ENCODE peak calls at places on chromosome 22, in five cellular contexts. Y, L, I, Z and B are unnamed samples.

GRCh38 chr22:30873661-30874060 is 94.9 kb downstream of the MORC2 start:
- DNase-seq in Y (no peak), I (no peak), L (no peak), Z (no peak), B (no peak)

GRCh38 chr22:36753916-36754315 is 22.0 kb downstream of the IFT27 start:
- DNase-seq in Y (peak; percentile 55), Z (no peak), I (no peak), L (no peak), B (no peak)

GRCh38 chr22:45962756-45963155 is 14.2 kb downstream of the WNT7B start:
- DNase-seq in L (no peak), Y (no peak), Z (no peak), I (no peak), B (no peak)

GRCh38 chr22:43338766-43339345 is 4.3 kb downstream of the SCUBE1 start:
- DNase-seq in I (no peak), Y (no peak), Z (no peak), L (no peak), B (no peak)

GRCh38 chr22:37953062-37953436 is 352 bp downstream of the C22orf23 start:
- DNase-seq in L (no peak), Z (no peak), I (no peak), Y (no peak), B (no peak)

GRCh38 chr22:42114721-42115120 is 15.9 kb downstream of the CYP2D6 start:
- DNase-seq in I (no peak), Z (no peak), Y (no peak), L (no peak), B (no peak)

GRCh38 chr22:42001127-42001526 is 2.5 kb downstream of the WBP2NL start:
- DNase-seq in I (no peak), L (no peak), Z (no peak), Y (no peak), B (no peak)

GRCh38 chr22:36201630-36202312 is at the start of gene APOL4:
- DNase-seq in Y (peak; percentile 81), I (peak; percentile 82), Z (peak; percentile 70), L (no peak), B (no peak)

GRCh38 chr22:21568207-21569075 is 927 bp downstream of the UBE2L3 start:
- DNase-seq in Y (peak; percentile 70), L (peak; percentile 64), I (no peak), Z (no peak), B (peak; percentile 51)

GRCh38 chr22:21764038-21764804 is 28.6 kb upstream of the YPEL1 start:
- DNase-seq in Z (no peak), Y (peak; percentile 9), L (no peak), I (no peak), B (no peak)

GRCh38 chr22:30044369-30044768 is 35.9 kb upstream of the HORMAD2 start:
- DNase-seq in Z (peak; percentile 43), I (no peak), Y (no peak), L (no peak), B (no peak)

DNA sequence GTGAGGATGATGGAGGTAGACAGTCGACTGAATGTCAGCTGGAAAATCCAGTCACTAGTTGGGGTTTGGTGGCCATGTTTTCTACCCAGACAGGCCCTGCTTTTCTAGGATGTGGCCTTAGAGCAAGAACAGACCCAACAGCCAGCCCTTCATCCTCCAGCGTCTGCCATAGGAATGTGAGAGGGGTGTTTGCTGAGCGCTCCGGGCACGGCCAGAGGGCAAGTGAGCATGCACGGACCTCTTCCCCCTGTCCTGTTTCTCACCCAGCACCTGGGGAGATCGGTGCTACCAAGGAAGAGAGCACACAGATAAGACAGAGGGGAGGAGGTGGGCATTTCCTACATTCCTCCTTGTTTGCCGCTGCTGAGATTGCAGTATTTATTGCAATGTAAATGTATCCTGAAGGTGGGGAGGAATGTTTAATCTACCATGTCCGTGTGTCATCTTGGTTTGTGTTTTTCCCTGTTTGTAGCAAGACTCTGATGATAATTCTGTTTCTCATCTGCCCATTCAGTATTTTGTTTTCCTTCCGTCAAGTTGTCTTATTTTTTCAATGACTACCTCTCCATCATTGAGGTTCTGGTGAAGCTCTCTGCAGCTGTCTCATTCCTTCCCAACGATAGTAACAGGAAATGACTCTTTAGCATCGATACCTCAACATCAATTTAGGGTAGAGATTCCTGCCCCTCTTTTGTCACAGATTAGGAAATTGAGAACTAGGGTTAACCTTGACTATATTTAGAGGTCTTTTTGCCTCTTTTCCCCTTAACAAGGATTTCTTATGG is 4.9 kb upstream of the ATF4 start:
- DNase-seq in L (no peak), I (peak; percentile 24), Y (no peak), Z (no peak), B (no peak)
- TF ChIP-seq CTCF in L (no peak), I (no peak), Y (no peak), Z (no peak), B (no peak)

GRCh38 chr22:20233351-20234313 is 34.5 kb downstream of the RTN4R start:
- DNase-seq in Z (no peak), I (no peak), Y (no peak), L (no peak), B (no peak)
- TF ChIP-seq CTCF in Z (no peak), I (no peak), Y (no peak), L (no peak), B (no peak)

GRCh38 chr22:49999063-49999900 is 13.3 kb downstream of the IL17REL start:
- DNase-seq in Y (peak; percentile 63), I (peak; percentile 46), Z (no peak), L (peak; percentile 75), B (no peak)

GRCh38 chr22:49999901-50000586 is 12.5 kb downstream of the IL17REL start:
- DNase-seq in I (peak; percentile 49), Z (no peak), L (no peak), Y (peak; percentile 62), B (no peak)

GRCh38 chr22:50000587-50001387 is 11.8 kb downstream of the IL17REL start:
- DNase-seq in Y (peak; percentile 62), I (peak; percentile 39), L (no peak), Z (no peak), B (no peak)

GRCh38 chr22:50002791-50003190 is 9.8 kb downstream of the IL17REL start:
- DNase-seq in I (no peak), L (no peak), Y (peak; percentile 37), Z (no peak), B (no peak)

GRCh38 chr22:50001388-50002231 is 11.0 kb downstream of the IL17REL start:
- DNase-seq in I (peak; percentile 37), L (no peak), Z (no peak), Y (peak; percentile 54), B (no peak)
- TF ChIP-seq CTCF in I (no peak), L (no peak), Z (no peak), Y (no peak), B (no peak)

GRCh38 chr22:50724616-50725015 is 13.4 kb upstream of the ACR start:
- DNase-seq in Z (no peak), Y (no peak), L (no peak), I (no peak), B (no peak)

GRCh38 chr22:50728523-50728931 is 9.5 kb upstream of the ACR start:
- DNase-seq in I (peak; percentile 34), L (no peak), Z (no peak), Y (peak; percentile 51), B (peak; percentile 31)

GRCh38 chr22:50727678-50728522 is 10.1 kb upstream of the ACR start:
- DNase-seq in Y (peak; percentile 59), I (peak; percentile 37), Z (no peak), L (no peak), B (peak; percentile 33)

GRCh38 chr22:50725597-50725996 is 12.4 kb upstream of the ACR start:
- DNase-seq in Y (no peak), I (no peak), Z (no peak), L (no peak), B (no peak)

DNA sequence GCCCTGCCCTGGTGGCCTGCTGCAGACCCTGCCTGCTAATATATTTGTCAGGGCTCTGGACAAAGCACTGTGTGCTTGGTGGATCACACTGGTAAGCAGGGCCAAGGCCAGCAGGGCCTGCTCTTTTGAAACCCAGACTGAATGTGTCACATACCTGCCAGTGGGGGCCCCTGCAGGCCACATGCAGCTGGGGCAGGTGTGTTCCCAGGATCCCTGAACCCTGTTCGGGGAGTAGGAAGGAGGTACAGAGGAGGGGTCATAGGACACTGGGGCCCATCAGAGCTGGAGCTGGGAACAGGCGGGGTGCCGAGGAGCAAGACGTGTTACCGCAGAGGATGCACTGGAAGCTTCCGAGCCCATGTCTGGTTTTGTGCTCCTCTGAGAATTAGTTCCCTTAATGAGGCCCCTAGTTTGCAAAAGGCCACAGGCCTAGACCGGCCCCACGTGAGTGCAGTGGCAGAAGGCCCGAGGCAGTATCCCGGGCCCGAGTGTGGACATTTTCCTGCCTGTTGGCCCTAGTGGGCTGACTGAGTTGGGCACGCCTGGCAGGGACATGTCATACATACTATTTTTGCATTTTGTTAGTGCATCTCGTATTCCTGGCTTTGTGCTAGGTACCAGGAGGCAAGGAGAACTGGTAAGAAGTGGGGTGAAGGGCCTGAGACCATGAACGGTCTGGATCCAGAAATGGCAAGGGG is 11.2 kb upstream of the ACR start:
- DNase-seq in Z (no peak), I (peak; percentile 41), L (no peak), Y (peak; percentile 54), B (no peak)
- TF ChIP-seq CTCF in Z (no peak), I (no peak), L (no peak), Y (no peak), B (no peak)

GRCh38 chr22:47249370-47249928 is 487.0 kb downstream of the TBC1D22A start:
- DNase-seq in I (no peak), Y (no peak), Z (no peak), L (no peak), B (no peak)

GRCh38 chr22:47247609-47248240 is 485.3 kb downstream of the TBC1D22A start:
- DNase-seq in Z (no peak), L (no peak), Y (no peak), I (no peak), B (no peak)

GRCh38 chr22:47248925-47249324 is 486.5 kb downstream of the TBC1D22A start:
- DNase-seq in Y (no peak), L (no peak), I (no peak), Z (no peak), B (no peak)

GRCh38 chr22:47251911-47252310 is 489.5 kb downstream of the TBC1D22A start:
- DNase-seq in L (no peak), Y (no peak), I (no peak), Z (no peak), B (no peak)

DNA sequence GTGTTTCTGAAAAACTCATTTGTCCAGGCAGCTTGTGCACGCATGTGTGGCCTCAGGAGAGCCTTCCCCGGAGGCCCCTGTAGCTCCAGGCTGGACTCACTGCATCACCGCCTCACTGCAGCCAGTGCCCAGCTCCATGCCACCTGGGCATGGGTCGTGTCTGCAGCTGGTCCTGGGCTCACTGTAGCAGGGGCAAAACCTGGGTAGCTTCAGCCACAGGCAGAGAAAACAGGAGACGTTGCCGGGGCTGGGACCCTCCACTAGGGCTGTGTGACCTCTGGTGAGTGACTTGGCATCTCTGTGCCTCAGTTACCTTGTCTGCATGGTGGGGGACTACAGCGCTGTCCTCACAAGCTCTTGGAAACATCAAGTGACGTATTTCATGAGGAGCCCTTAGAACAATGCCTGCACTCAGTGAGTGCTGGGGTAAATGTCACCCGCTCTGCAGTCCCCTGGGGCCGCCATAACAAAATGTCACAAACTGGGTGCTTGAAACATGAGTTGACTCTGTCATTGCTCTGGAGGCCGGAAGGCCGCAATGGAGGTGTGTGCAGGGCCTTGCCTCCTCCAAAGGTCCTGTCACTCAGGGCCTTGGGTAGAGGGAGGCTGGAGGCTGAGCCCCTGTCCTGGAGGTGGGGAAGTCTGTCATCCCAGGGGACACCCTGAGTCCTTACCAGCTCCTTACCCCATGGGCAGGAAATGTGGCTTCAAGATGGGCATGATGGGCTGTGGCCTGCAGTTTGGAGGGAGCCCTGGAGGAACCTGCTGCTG is 488.7 kb downstream of the TBC1D22A start:
- DNase-seq in Y (no peak), I (no peak), Z (no peak), L (no peak), B (no peak)
- TF ChIP-seq CTCF in Y (no peak), I (no peak), Z (no peak), L (no peak), B (no peak)

GRCh38 chr22:50531546-50532352 is 1.9 kb upstream of the TYMP start:
- DNase-seq in L (peak; percentile 64), I (peak; percentile 91), Y (peak; percentile 94), Z (peak; percentile 84), B (peak; percentile 81)
- TF ChIP-seq CTCF in L (no peak), I (no peak), Y (no peak), Z (no peak), B (no peak)

GRCh38 chr22:39654959-39655579 is 84.5 kb downstream of the CACNA1I start:
- DNase-seq in Y (no peak), L (no peak), Z (no peak), I (no peak), B (no peak)
- TF ChIP-seq CTCF in Y (no peak), L (peak; percentile 22), Z (no peak), I (no peak), B (no peak)